ENCODE peak calls at places on chromosome 14, in four cellular contexts. F is effector memory CD8-positive, alpha-beta T cell; Q is NCI-H460; N is neuronal stem cell. B is an unnamed sample.

GRCh38 chr14:20421267-20421666 is 8.0 kb upstream of the TEP1 start:
- DNase-seq in N (no peak), Q (no peak), F (no peak), B (no peak)

GRCh38 chr14:79091381-79091963 is 921.3 kb downstream of the NRXN3 start:
- DNase-seq in Q (no peak), F (no peak), N (peak; percentile 49), B (no peak)

GRCh38 chr14:96693986-96694385 is 103.2 kb upstream of the VRK1 start:
- DNase-seq in Q (no peak), F (no peak), N (peak; percentile 9), B (no peak)

GRCh38 chr14:66635435-66635834 is 127.5 kb downstream of the GPHN start:
- DNase-seq in Q (no peak), N (no peak), F (no peak), B (no peak)

GRCh38 chr14:44942436-44942835 is 19.3 kb downstream of the KLHL28 start:
- DNase-seq in N (no peak), F (no peak), Q (no peak), B (no peak)

GRCh38 chr14:30518867-30519266 is 40.1 kb upstream of the G2E3 start:
- DNase-seq in F (no peak), N (no peak), Q (no peak), B (no peak)

GRCh38 chr14:67440513-67440912 is 28.5 kb upstream of the PLEK2 start:
- DNase-seq in N (no peak), Q (no peak), F (no peak), B (no peak)

GRCh38 chr14:93304771-93305170 is 28.1 kb downstream of the BTBD7 start:
- DNase-seq in Q (no peak), F (no peak), N (no peak), B (no peak)

GRCh38 chr14:31937730-31938346 is 139.3 kb upstream of the ARHGAP5 start:
- DNase-seq in Q (peak; percentile 89), N (no peak), F (no peak), B (peak; percentile 91)

GRCh38 chr14:92160619-92161018 is 38.9 kb downstream of the CPSF2 start:
- DNase-seq in N (no peak), F (no peak), Q (no peak), B (no peak)

GRCh38 chr14:66284346-66284745 is 201.8 kb upstream of the CCDC196 start:
- DNase-seq in N (no peak), F (no peak), Q (no peak), B (no peak)

GRCh38 chr14:92457018-92457565 is 56.5 kb upstream of the RIN3 start:
- DNase-seq in F (no peak), Q (no peak), N (no peak), B (no peak)

GRCh38 chr14:102873131-102873530 is 49.3 kb upstream of the AMN start:
- DNase-seq in Q (no peak), F (no peak), N (no peak), B (no peak)